ENCODE peak calls at places on chromosome 13, in eight cellular contexts. S is activated CD4-positive, alpha-beta T cell treated with anti-CD3 and anti-CD28 coated beads, Interleukin-2, amount 50 U/mL, for 24 hours; V is A673; M is GDM1; N is GM04504; K is AG09319; H is IMR-90; F is fibroblast of lung. D is an unnamed sample.
A peak's percentile ranks its signal among the peaks of the same experiment; 100 is the strongest.

GRCh38 chr13:24709186-24709913 is 29.1 kb downstream of the ATP12A start:
- DNase-seq in S (peak; percentile 42), V (no peak), M (peak; percentile 92), N (no peak), K (no peak), H (no peak), F (no peak), D (peak; percentile 76)

GRCh38 chr13:75959861-75960481 is 323.8 kb downstream of the LMO7 start:
- DNase-seq in S (no peak), V (no peak), M (no peak), N (no peak), K (no peak), H (no peak), F (no peak), D (no peak)

GRCh38 chr13:45219123-45219891 is 18.5 kb upstream of the KCTD4 start:
- DNase-seq in S (no peak), V (no peak), M (no peak), N (no peak), K (no peak), H (no peak), F (peak; percentile 42), D (no peak)

GRCh38 chr13:112213467-112214245 is 146.7 kb downstream of the SOX1 start:
- DNase-seq in S (no peak), V (no peak), M (no peak), N (no peak), K (no peak), H (no peak), F (no peak), D (no peak)

GRCh38 chr13:43782686-43783085 is 4.1 kb downstream of the ENOX1 start:
- DNase-seq in S (no peak), V (no peak), M (no peak), N (no peak), K (no peak), H (no peak), F (no peak), D (no peak)

GRCh38 chr13:41842029-41842428 is 118.9 kb downstream of the VWA8 start:
- DNase-seq in S (no peak), V (peak; percentile 28), M (no peak), N (no peak), K (no peak), H (peak; percentile 38), F (peak; percentile 33), D (no peak)

GRCh38 chr13:49060698-49061387 is 85.1 kb downstream of the FNDC3A start:
- DNase-seq in S (no peak), V (no peak), M (no peak), N (no peak), K (no peak), H (peak; percentile 20), F (peak; percentile 20), D (no peak)

GRCh38 chr13:25882732-25883357 is 169.0 kb downstream of the SHISA2 start:
- DNase-seq in S (no peak), V (peak; percentile 50), M (no peak), N (no peak), K (no peak), H (no peak), F (no peak), D (peak; percentile 20)

GRCh38 chr13:84973661-84974060 is 825.6 kb downstream of the SLITRK6 start:
- DNase-seq in S (no peak), V (no peak), M (no peak), N (no peak), K (no peak), H (no peak), F (no peak), D (no peak)

GRCh38 chr13:113555141-113555540 is 29.4 kb upstream of the TFDP1 start:
- DNase-seq in S (no peak), V (no peak), M (no peak), N (no peak), K (no peak), H (no peak), F (no peak), D (no peak)

GRCh38 chr13:40664100-40665060 is 2.1 kb downstream of the FOXO1 start:
- DNase-seq in S (peak; percentile 76), V (peak; percentile 36), M (no peak), N (no peak), K (no peak), H (no peak), F (peak; percentile 50), D (peak; percentile 68)

GRCh38 chr13:50319603-50320296 is 304.5 kb downstream of the KCNRG start:
- DNase-seq in S (no peak), V (no peak), M (no peak), N (peak; percentile 16), K (no peak), H (peak; percentile 29), F (peak; percentile 83), D (no peak)

GRCh38 chr13:98451676-98452105 is 125.2 kb downstream of the STK24 start:
- DNase-seq in S (no peak), V (no peak), M (no peak), N (no peak), K (no peak), H (peak; percentile 40), F (peak; percentile 81), D (no peak)

GRCh38 chr13:45678282-45678681 is 23.8 kb upstream of the CBY2 start:
- DNase-seq in S (no peak), V (peak; percentile 73), M (no peak), N (no peak), K (no peak), H (no peak), F (peak; percentile 19), D (no peak)

D was measured in T-cell.